ENCODE peak calls at places on chromosomes 3 and 15, in seven cellular contexts. Y is HS-27A, O is NCI-H460, M is HTR-8/SVneo, R is WERI-Rb-1, J is activated T-helper 1 cell treated with Interleukin-2 at 50 U/mL for 16 hours, F is AG09319. A is an unnamed sample.

GRCh38 chr3:36763850-36764703 is at the start of gene DCLK3:
- DNase-seq in F (no peak), Y (no peak), R (peak; percentile 61), M (no peak), J (no peak), O (no peak), A (no peak)

GRCh38 chr15:99239545-99240198 is 9.7 kb downstream of the TTC23 start:
- DNase-seq in Y (no peak), R (no peak), F (no peak), J (no peak), O (no peak), M (no peak), A (no peak)

GRCh38 chr3:129577356-129577755 is 29.1 kb downstream of the PLXND1 start:
- DNase-seq in R (peak; percentile 84), M (no peak), O (no peak), F (no peak), J (no peak), Y (no peak), A (no peak)

GRCh38 chr3:111725706-111726105 is 130.6 kb upstream of the ZBED2 start:
- DNase-seq in M (no peak), F (no peak), R (no peak), Y (no peak), J (no peak), O (no peak), A (no peak)

GRCh38 chr3:155382396-155383042 is 89.0 kb upstream of the STRIT1 start:
- DNase-seq in F (peak; percentile 39), R (peak; percentile 78), O (peak; percentile 41), Y (peak; percentile 66), J (no peak), M (peak; percentile 59), A (no peak)

GRCh38 chr15:44720460-44721185 is 9.3 kb downstream of the B2M start:
- DNase-seq in O (no peak), R (no peak), Y (no peak), F (no peak), J (no peak), M (no peak), A (no peak)

GRCh38 chr15:98548172-98548971 is 100.0 kb upstream of the IGF1R start:
- DNase-seq in J (no peak), F (peak; percentile 44), R (no peak), O (peak; percentile 28), M (peak; percentile 75), Y (peak; percentile 71), A (peak; percentile 16)

GRCh38 chr15:83871808-83872559 is 218.1 kb downstream of the ADAMTSL3 start:
- DNase-seq in M (peak; percentile 22), F (peak; percentile 24), R (no peak), O (no peak), J (no peak), Y (no peak), A (no peak)

GRCh38 chr3:48018841-48019240 is 2.6 kb upstream of the MAP4 start:
- DNase-seq in Y (no peak), R (no peak), O (no peak), M (peak; percentile 34), F (no peak), J (no peak), A (no peak)

GRCh38 chr3:33067484-33067883 is 29.5 kb downstream of the GLB1 start:
- DNase-seq in F (no peak), R (no peak), O (no peak), Y (no peak), M (no peak), J (no peak), A (no peak)

GRCh38 chr3:65334045-65334665 is 646.4 kb upstream of the ADAMTS9 start:
- DNase-seq in M (no peak), R (peak; percentile 9), F (no peak), Y (no peak), J (no peak), O (no peak), A (no peak)

GRCh38 chr3:139304383-139304782 is 39.4 kb upstream of the MRPS22 start:
- DNase-seq in J (no peak), M (no peak), F (no peak), R (no peak), Y (no peak), O (no peak), A (no peak)

GRCh38 chr15:69462030-69462492 is 9.4 kb downstream of the RPLP1 start:
- DNase-seq in O (no peak), F (no peak), Y (no peak), R (no peak), J (no peak), M (no peak), A (no peak)

GRCh38 chr3:149462653-149463052 is 11.8 kb upstream of the TM4SF4 start:
- DNase-seq in R (no peak), O (no peak), Y (no peak), F (no peak), J (no peak), M (no peak), A (no peak)

GRCh38 chr15:66956672-66957540 is 108.5 kb upstream of the SMAD3 start:
- DNase-seq in R (no peak), J (no peak), O (no peak), F (no peak), M (no peak), Y (no peak), A (no peak)

GRCh38 chr3:101676219-101676764 is 640 bp downstream of the ZBTB11 start:
- DNase-seq in M (peak; percentile 90), R (peak; percentile 97), O (peak; percentile 80), Y (peak; percentile 80), F (peak; percentile 90), J (peak; percentile 90), A (peak; percentile 96)

A was measured in activated B cell treated with CpG ODN at 0.5 μM for 24 hours.